ENCODE peak calls at places on chromosomes 7 and 10, in ten cellular contexts. Z is activated effector memory CD4-positive, alpha-beta T cell treated with Interleukin-2 at 50 U/mL for 16 hours; M is sigmoid colon; E is adrenal gland; S is breast epithelium; V is substantia nigra; Q is RWPE2; P is body of pancreas; X is activated CD4-positive, alpha-beta T cell treated with anti-CD3 and anti-CD28 coated beads for 48 hours; A is WTC11. L is an unnamed sample.

GRCh38 chr10:114538544-114538906 is 119.5 kb downstream of the ABLIM1 start:
- DNase-seq in Q (no peak), S (no peak), E (no peak), M (no peak), P (peak), Z (peak), A (peak), X (peak), V (no peak), L (peak)

GRCh38 chr10:70926215-70927000 is 38.0 kb upstream of the PCBD1 start:
- DNase-seq in V (no peak), Q (no peak), S (no peak), X (no peak), M (no peak), A (no peak), Z (no peak), E (no peak), P (no peak), L (no peak)

GRCh38 chr10:58282615-58283014 is 13.7 kb downstream of the CISD1 start:
- DNase-seq in E (no peak), M (no peak), V (no peak), Z (no peak), P (no peak), A (no peak), X (peak), Q (no peak), S (no peak), L (no peak)

GRCh38 chr10:77611670-77612069 is 25.9 kb downstream of the KCNMA1 start:
- DNase-seq in A (no peak), S (no peak), X (no peak), Q (no peak), V (no peak), Z (no peak), E (no peak), P (no peak), M (peak), L (no peak)

GRCh38 chr10:63346015-63346441 is 119.7 kb downstream of the JMJD1C start:
- DNase-seq in V (no peak), P (no peak), Q (no peak), Z (no peak), M (no peak), E (peak), S (no peak), A (no peak), X (no peak), L (no peak)

GRCh38 chr10:118767297-118768040 is 12.7 kb upstream of the CACUL1 start:
- DNase-seq in E (no peak), M (no peak), X (no peak), A (no peak), S (no peak), Q (no peak), P (no peak), V (no peak), Z (no peak), L (no peak)

GRCh38 chr7:127447326-127447945 is 54.9 kb upstream of the ZNF800 start:
- DNase-seq in X (peak), S (no peak), A (peak), M (no peak), P (no peak), V (no peak), E (peak), Q (no peak), Z (peak), L (peak)

GRCh38 chr7:102284399-102284798 is 2.3 kb upstream of the SH2B2 start:
- DNase-seq in A (no peak), M (no peak), Z (no peak), E (no peak), X (no peak), S (no peak), P (no peak), Q (no peak), V (no peak), L (no peak)

GRCh38 chr7:28296571-28297483 is 115.5 kb upstream of the CREB5 start:
- DNase-seq in Z (no peak), Q (no peak), E (peak), M (no peak), P (peak), A (peak), V (no peak), S (no peak), X (peak), L (no peak)

GRCh38 chr10:132848951-132849545 is 63.1 kb upstream of the NKX6-2 start:
- DNase-seq in E (peak), V (no peak), Q (peak), A (peak), X (no peak), P (no peak), M (peak), S (peak), Z (no peak), L (peak)

GRCh38 chr10:127386606-127387327 is 162.3 kb upstream of the NPS start:
- DNase-seq in M (no peak), X (no peak), A (peak), V (no peak), P (no peak), Q (no peak), S (no peak), E (no peak), Z (no peak), L (peak)